ENCODE peak calls at places on chromosomes 11 and 22, in five cellular contexts. P is CD4-positive, alpha-beta memory T cell; R is A549; J is left lung; N is HepG2. U is an unnamed sample.

GRCh38 chr11:28089378-28089777 is 18.6 kb downstream of the KIF18A start:
- DNase-seq in P (no peak), R (peak; percentile 35), J (no peak), N (no peak), U (no peak)

GRCh38 chr22:23401910-23402274 is 178.2 kb downstream of the IGLL1 start:
- DNase-seq in P (no peak), R (no peak), J (no peak), N (no peak), U (no peak)

GRCh38 chr22:25453557-25453956 is 110.9 kb upstream of the GRK3 start:
- DNase-seq in P (no peak), R (no peak), J (no peak), N (no peak), U (no peak)

GRCh38 chr11:124582565-124582964 is 12.8 kb downstream of the OR8A1 start:
- DNase-seq in P (no peak), R (no peak), J (no peak), N (no peak), U (no peak)

GRCh38 chr11:122649133-122649532 is 6.4 kb upstream of the UBASH3B start:
- DNase-seq in P (no peak), R (no peak), J (no peak), N (no peak), U (no peak)

GRCh38 chr11:83645561-83645960 is 359.4 kb upstream of the CCDC90B start:
- DNase-seq in P (no peak), R (no peak), J (no peak), N (no peak), U (no peak)

GRCh38 chr11:10414181-10414580 is 40.9 kb upstream of the AMPD3 start:
- DNase-seq in P (no peak), R (no peak), J (no peak), N (no peak), U (no peak)

GRCh38 chr22:36577019-36577418 is 48.1 kb upstream of the EIF3D start:
- DNase-seq in P (no peak), R (peak; percentile 68), J (peak; percentile 33), N (peak; percentile 3), U (no peak)

GRCh38 chr11:43316451-43316850 is 4.7 kb downstream of the API5 start:
- DNase-seq in P (no peak), R (no peak), J (no peak), N (no peak), U (no peak)

GRCh38 chr11:93737904-93738612 is 3.2 kb downstream of the TAF1D start:
- DNase-seq in P (no peak), R (no peak), J (no peak), N (no peak), U (no peak)

GRCh38 chr22:41964106-41964494 is 5.1 kb upstream of the SEPTIN3 start:
- DNase-seq in P (no peak), R (no peak), J (no peak), N (no peak), U (no peak)

GRCh38 chr22:30416403-30416802 is 9.2 kb upstream of the MTFP1 start:
- DNase-seq in P (no peak), R (peak; percentile 46), J (no peak), N (peak; percentile 70), U (no peak)
- H3K9me3 ChIP-seq in P (no peaks in the 10 kb centered on the region), R (no peaks in the 10 kb centered on the region), J (no peaks in the 10 kb centered on the region), N (no peaks in the 10 kb centered on the region), U (no peaks in the 10 kb centered on the region)

GRCh38 chr22:47420211-47420610 is 657.8 kb downstream of the TBC1D22A start:
- DNase-seq in P (no peak), R (no peak), J (no peak), N (no peak), U (no peak)

GRCh38 chr22:47423266-47423665 is 660.8 kb downstream of the TBC1D22A start:
- DNase-seq in P (no peak), R (no peak), J (no peak), N (no peak), U (no peak)

GRCh38 chr22:47423861-47424820 is 661.7 kb downstream of the TBC1D22A start:
- DNase-seq in P (no peak), R (no peak), J (no peak), N (no peak), U (no peak)

GRCh38 chr22:47422736-47423135 is 660.3 kb downstream of the TBC1D22A start:
- DNase-seq in P (no peak), R (no peak), J (no peak), N (no peak), U (no peak)

DNA sequence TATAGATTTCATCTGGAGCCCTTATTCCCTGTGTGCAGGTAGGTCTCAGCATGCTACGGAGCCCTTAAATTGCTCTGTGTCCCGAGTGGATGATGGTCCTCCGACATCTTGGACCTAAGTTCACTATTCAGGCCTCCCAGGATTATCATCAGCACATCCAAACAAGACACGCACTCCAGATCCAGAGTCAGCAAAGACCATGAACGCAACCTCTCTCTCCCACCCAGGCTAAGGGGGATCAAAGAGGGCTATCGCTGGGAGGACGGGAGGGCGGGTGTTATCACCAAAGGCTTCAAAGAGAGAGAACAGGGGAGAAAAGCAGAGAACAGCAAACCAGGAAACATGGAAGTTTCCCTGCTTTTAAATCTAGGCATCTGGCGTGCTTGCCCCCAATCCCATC is 659.4 kb downstream of the TBC1D22A start:
- DNase-seq in P (no peak), R (no peak), J (no peak), N (no peak), U (no peak)
- H3K9me3 ChIP-seq in P (no peaks in the 10 kb centered on the region), R (no peaks in the 10 kb centered on the region), J (peaks cover 4% of the 10 kb centered on the region), N (no peaks in the 10 kb centered on the region), U (no peaks in the 10 kb centered on the region)

GRCh38 chr11:6480299-6480914 is 724 bp downstream of the ARFIP2 start:
- DNase-seq in P (no peak), R (no peak), J (no peak), N (no peak), U (no peak)

GRCh38 chr11:6483015-6483414 is 1.7 kb downstream of the TIMM10B start:
- DNase-seq in P (no peak), R (no peak), J (no peak), N (no peak), U (no peak)

GRCh38 chr11:6481924-6482275 is 599 bp downstream of the TIMM10B start:
- DNase-seq in P (no peak), R (no peak), J (peak; percentile 76), N (no peak), U (no peak)

GRCh38 chr11:6481012-6481923 is at the start of the genes ARFIP2 and TIMM10B:
- DNase-seq in P (peak; percentile 93), R (peak; percentile 97), J (peak; percentile 99), N (peak; percentile 96), U (peak; percentile 89)

GRCh38 chr11:6482431-6482830 is 1.1 kb downstream of the TIMM10B start:
- DNase-seq in P (no peak), R (no peak), J (no peak), N (no peak), U (no peak)
- H3K9me3 ChIP-seq in P (no peaks in the 10 kb centered on the region), R (no peaks in the 10 kb centered on the region), J (no peaks in the 10 kb centered on the region), N (no peaks in the 10 kb centered on the region), U (no peaks in the 10 kb centered on the region)

GRCh38 chr22:47586038-47586437 is 823.6 kb downstream of the TBC1D22A start:
- DNase-seq in P (no peak), R (peak; percentile 13), J (no peak), N (no peak), U (no peak)
- H3K9me3 ChIP-seq in P (no peaks in the 10 kb centered on the region), R (no peaks in the 10 kb centered on the region), J (peaks cover 28% of the 10 kb centered on the region), N (peaks cover 24% of the 10 kb centered on the region), U (peaks cover 3% of the 10 kb centered on the region)

GRCh38 chr22:48719978-48720661 is 1107.6 kb downstream of the BRD1 start:
- DNase-seq in P (no peak), R (no peak), J (peak; percentile 45), N (no peak), U (no peak)

GRCh38 chr22:48718818-48719500 is 1108.7 kb downstream of the BRD1 start:
- DNase-seq in P (no peak), R (no peak), J (peak; percentile 59), N (no peak), U (no peak)

GRCh38 chr22:48715511-48715910 is 1112.2 kb downstream of the BRD1 start:
- DNase-seq in P (no peak), R (no peak), J (no peak), N (no peak), U (no peak)

GRCh38 chr22:48717076-48717810 is 1110.4 kb downstream of the BRD1 start:
- DNase-seq in P (no peak), R (no peak), J (peak; percentile 43), N (no peak), U (no peak)

DNA sequence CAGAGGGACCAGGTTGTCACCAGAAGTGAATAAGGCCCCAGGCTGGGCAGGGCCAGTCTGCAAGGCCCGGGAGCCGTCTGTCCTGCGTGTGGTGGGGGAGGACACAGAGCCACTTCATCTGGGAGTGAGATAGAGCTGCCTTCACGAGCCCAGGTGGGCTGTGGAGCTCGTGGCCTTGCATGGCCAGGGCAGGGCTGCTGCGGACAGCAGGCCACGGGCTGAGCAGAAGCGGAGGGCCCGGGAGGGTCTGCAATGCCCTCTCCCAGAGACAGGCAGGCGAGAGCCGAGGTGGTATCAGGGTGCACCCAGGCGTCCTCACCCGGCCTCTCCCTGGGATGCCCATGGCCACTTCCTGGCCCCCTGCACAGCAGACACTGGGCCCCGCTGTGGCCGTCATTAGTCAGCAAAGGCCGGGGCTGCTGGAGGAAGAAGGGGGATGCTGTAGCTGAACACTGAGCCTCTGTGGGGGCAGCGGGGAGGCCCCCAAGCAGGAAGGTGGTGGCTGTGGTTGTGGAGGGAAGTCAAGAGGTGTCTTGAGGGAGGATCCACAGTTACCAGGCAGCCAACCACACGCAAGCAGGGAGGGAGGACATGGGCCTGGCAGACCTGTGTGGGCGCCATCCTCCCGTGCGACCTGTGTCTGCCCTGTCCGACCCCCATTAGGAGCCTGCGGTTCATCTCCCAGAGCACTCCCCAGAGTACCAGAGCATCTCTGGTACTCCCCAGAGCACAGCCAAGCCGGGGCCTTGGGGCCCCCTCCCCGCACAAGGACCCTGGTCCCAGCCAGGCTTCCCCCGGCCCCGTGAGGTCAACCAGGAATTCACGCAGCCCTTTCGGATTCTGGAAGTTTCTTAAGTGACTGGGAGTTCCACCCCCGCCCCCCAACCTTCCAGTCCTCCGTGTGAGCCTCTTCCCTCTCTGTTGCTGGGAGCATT is 1109.5 kb downstream of the BRD1 start:
- DNase-seq in P (no peak), R (no peak), J (peak; percentile 69), N (no peak), U (no peak)
- H3K9me3 ChIP-seq in P (no peaks in the 10 kb centered on the region), R (no peaks in the 10 kb centered on the region), J (peaks cover 7% of the 10 kb centered on the region), N (no peaks in the 10 kb centered on the region), U (no peaks in the 10 kb centered on the region)

GRCh38 chr11:1442807-1443366 is 43.7 kb downstream of the MOB2 start:
- DNase-seq in P (no peak), R (no peak), J (no peak), N (no peak), U (no peak)
- H3K9me3 ChIP-seq in P (no peaks in the 10 kb centered on the region), R (no peaks in the 10 kb centered on the region), J (no peaks in the 10 kb centered on the region), N (no peaks in the 10 kb centered on the region), U (no peaks in the 10 kb centered on the region)

GRCh38 chr22:47220752-47221151 is 458.3 kb downstream of the TBC1D22A start:
- DNase-seq in P (no peak), R (no peak), J (no peak), N (no peak), U (no peak)

GRCh38 chr22:47213571-47214230 is 451.3 kb downstream of the TBC1D22A start:
- DNase-seq in P (peak; percentile 38), R (peak; percentile 17), J (no peak), N (peak; percentile 14), U (peak; percentile 42)

GRCh38 chr22:47218671-47219070 is 456.2 kb downstream of the TBC1D22A start:
- DNase-seq in P (no peak), R (no peak), J (no peak), N (no peak), U (no peak)

GRCh38 chr22:47219789-47220188 is 457.3 kb downstream of the TBC1D22A start:
- DNase-seq in P (no peak), R (no peak), J (no peak), N (no peak), U (no peak)

GRCh38 chr22:47215851-47216250 is 453.4 kb downstream of the TBC1D22A start:
- DNase-seq in P (no peak), R (no peak), J (no peak), N (no peak), U (no peak)
- H3K9me3 ChIP-seq in P (no peaks in the 10 kb centered on the region), R (no peaks in the 10 kb centered on the region), J (no peaks in the 10 kb centered on the region), N (no peaks in the 10 kb centered on the region), U (no peaks in the 10 kb centered on the region)